ENCODE peak calls at places on chromosomes 2 and 18, in five cellular contexts. One of them, this sample, is unnamed.

GRCh38 chr2:126902859-126903258 is 4.2 kb downstream of the TEX51 start:
- DNase-seq in A549: no peak
- DNase-seq in K562: no peak
- DNase-seq in NB4: no peak
- DNase-seq in endothelial cell of umbilical vein: no peak
- DNase-seq in this sample: no peak

GRCh38 chr2:219447242-219448098 is 12.8 kb downstream of the SPEG start:
- DNase-seq in A549: no peak
- DNase-seq in K562: no peak
- DNase-seq in NB4: no peak
- DNase-seq in endothelial cell of umbilical vein: no peak
- DNase-seq in this sample: no peak

GRCh38 chr2:114049826-114050225 is 159.9 kb downstream of the ACTR3 start:
- DNase-seq in A549: no peak
- DNase-seq in K562: no peak
- DNase-seq in NB4: no peak
- DNase-seq in endothelial cell of umbilical vein: no peak
- DNase-seq in this sample: no peak

GRCh38 chr2:167733750-167734149 is 513.6 kb downstream of the STK39 start:
- DNase-seq in A549: no peak
- DNase-seq in K562: no peak
- DNase-seq in NB4: no peak
- DNase-seq in endothelial cell of umbilical vein: no peak
- DNase-seq in this sample: peak

GRCh38 chr18:77321823-77322805 is 72.5 kb downstream of the GALR1 start:
- DNase-seq in A549: no peak
- DNase-seq in K562: peak
- DNase-seq in NB4: peak
- DNase-seq in endothelial cell of umbilical vein: no peak
- DNase-seq in this sample: peak

GRCh38 chr18:28541276-28541930 is 364.5 kb upstream of the CDH2 start:
- DNase-seq in A549: no peak
- DNase-seq in K562: no peak
- DNase-seq in NB4: no peak
- DNase-seq in endothelial cell of umbilical vein: no peak
- DNase-seq in this sample: no peak

GRCh38 chr18:80096032-80096565 is 13.0 kb upstream of the ADNP2 start:
- DNase-seq in A549: no peak
- DNase-seq in K562: no peak
- DNase-seq in NB4: no peak
- DNase-seq in endothelial cell of umbilical vein: no peak
- DNase-seq in this sample: no peak

GRCh38 chr18:33440011-33440383 is 524 bp downstream of the CCDC178 start:
- DNase-seq in A549: peak
- DNase-seq in K562: peak
- DNase-seq in NB4: no peak
- DNase-seq in endothelial cell of umbilical vein: peak
- DNase-seq in this sample: no peak

GRCh38 chr18:27136208-27136535 is 48.9 kb downstream of the CHST9 start:
- DNase-seq in A549: peak
- DNase-seq in K562: no peak
- DNase-seq in NB4: no peak
- DNase-seq in endothelial cell of umbilical vein: no peak
- DNase-seq in this sample: peak

GRCh38 chr18:63175264-63175663 is 144.3 kb downstream of the BCL2 start:
- DNase-seq in A549: no peak
- DNase-seq in K562: no peak
- DNase-seq in NB4: no peak
- DNase-seq in endothelial cell of umbilical vein: no peak
- DNase-seq in this sample: no peak

GRCh38 chr2:241616168-241617125 is 20.5 kb downstream of the THAP4 start:
- DNase-seq in A549: no peak
- DNase-seq in K562: no peak
- DNase-seq in NB4: no peak
- DNase-seq in endothelial cell of umbilical vein: no peak
- DNase-seq in this sample: no peak

GRCh38 chr2:173657996-173658717 is 303.5 kb downstream of the CDCA7 start:
- DNase-seq in A549: peak
- DNase-seq in K562: no peak
- DNase-seq in NB4: no peak
- DNase-seq in endothelial cell of umbilical vein: peak
- DNase-seq in this sample: peak

GRCh38 chr2:127193948-127194267 is 26.2 kb downstream of the CYP27C1 start:
- DNase-seq in A549: no peak
- DNase-seq in K562: no peak
- DNase-seq in NB4: no peak
- DNase-seq in endothelial cell of umbilical vein: peak
- DNase-seq in this sample: no peak

GRCh38 chr18:48326901-48327675 is 82.1 kb downstream of the ZBTB7C start:
- DNase-seq in A549: no peak
- DNase-seq in K562: no peak
- DNase-seq in NB4: no peak
- DNase-seq in endothelial cell of umbilical vein: no peak
- DNase-seq in this sample: no peak

GRCh38 chr2:29220506-29221270 is 105.5 kb downstream of the CLIP4 start:
- DNase-seq in A549: no peak
- DNase-seq in K562: no peak
- DNase-seq in NB4: no peak
- DNase-seq in endothelial cell of umbilical vein: no peak
- DNase-seq in this sample: no peak

GRCh38 chr2:156562136-156562535 is 126.0 kb downstream of the GPD2 start:
- DNase-seq in A549: no peak
- DNase-seq in K562: no peak
- DNase-seq in NB4: no peak
- DNase-seq in endothelial cell of umbilical vein: peak
- DNase-seq in this sample: no peak

GRCh38 chr2:8994386-8994785 is 9.1 kb downstream of the MBOAT2 start:
- DNase-seq in A549: no peak
- DNase-seq in K562: no peak
- DNase-seq in NB4: no peak
- DNase-seq in endothelial cell of umbilical vein: no peak
- DNase-seq in this sample: no peak

GRCh38 chr18:74473976-74474375 is 16.9 kb upstream of the DIPK1C start:
- DNase-seq in A549: no peak
- DNase-seq in K562: no peak
- DNase-seq in NB4: no peak
- DNase-seq in endothelial cell of umbilical vein: no peak
- DNase-seq in this sample: no peak

GRCh38 chr2:234981197-234982095 is 29.6 kb downstream of the SH3BP4 start:
- DNase-seq in A549: peak
- DNase-seq in K562: no peak
- DNase-seq in NB4: no peak
- DNase-seq in endothelial cell of umbilical vein: peak
- DNase-seq in this sample: peak
- TF ChIP-seq MYC in A549: no peak
- TF ChIP-seq MYC in K562: no peak
- TF ChIP-seq MYC in NB4: no peak
- TF ChIP-seq MYC in endothelial cell of umbilical vein: no peak
- TF ChIP-seq MYC in this sample: peak

GRCh38 chr2:158213743-158214142 is 112.1 kb downstream of the UPP2 start:
- DNase-seq in A549: no peak
- DNase-seq in K562: no peak
- DNase-seq in NB4: no peak
- DNase-seq in endothelial cell of umbilical vein: no peak
- DNase-seq in this sample: no peak

GRCh38 chr2:158211516-158211915 is 109.8 kb downstream of the UPP2 start:
- DNase-seq in A549: no peak
- DNase-seq in K562: no peak
- DNase-seq in NB4: no peak
- DNase-seq in endothelial cell of umbilical vein: no peak
- DNase-seq in this sample: no peak

GRCh38 chr2:158214431-158214830 is 112.8 kb downstream of the UPP2 start:
- DNase-seq in A549: no peak
- DNase-seq in K562: peak
- DNase-seq in NB4: peak
- DNase-seq in endothelial cell of umbilical vein: peak
- DNase-seq in this sample: peak
- TF ChIP-seq MYC in A549: no peak
- TF ChIP-seq MYC in K562: no peak
- TF ChIP-seq MYC in NB4: peak
- TF ChIP-seq MYC in endothelial cell of umbilical vein: no peak
- TF ChIP-seq MYC in this sample: no peak

GRCh38 chr2:157899125-157899839 is 23.2 kb upstream of the ACVR1 start:
- DNase-seq in A549: no peak
- DNase-seq in K562: peak
- DNase-seq in NB4: no peak
- DNase-seq in endothelial cell of umbilical vein: no peak
- DNase-seq in this sample: no peak
- TF ChIP-seq MYC in A549: no peak
- TF ChIP-seq MYC in K562: peak
- TF ChIP-seq MYC in NB4: no peak
- TF ChIP-seq MYC in endothelial cell of umbilical vein: no peak
- TF ChIP-seq MYC in this sample: no peak

GRCh38 chr18:23530195-23530594 is 26.9 kb downstream of the RMC1 start:
- DNase-seq in A549: no peak
- DNase-seq in K562: no peak
- DNase-seq in NB4: no peak
- DNase-seq in endothelial cell of umbilical vein: no peak
- DNase-seq in this sample: no peak

GRCh38 chr18:23528580-23529472 is 25.5 kb downstream of the RMC1 start:
- DNase-seq in A549: no peak
- DNase-seq in K562: peak
- DNase-seq in NB4: peak
- DNase-seq in endothelial cell of umbilical vein: no peak
- DNase-seq in this sample: no peak

GRCh38 chr18:23531912-23532311 is 28.6 kb downstream of the RMC1 start:
- DNase-seq in A549: no peak
- DNase-seq in K562: no peak
- DNase-seq in NB4: no peak
- DNase-seq in endothelial cell of umbilical vein: no peak
- DNase-seq in this sample: no peak

GRCh38 chr18:23526516-23527063 is 23.3 kb downstream of the RMC1 start:
- DNase-seq in A549: no peak
- DNase-seq in K562: no peak
- DNase-seq in NB4: no peak
- DNase-seq in endothelial cell of umbilical vein: no peak
- DNase-seq in this sample: no peak

DNA sequence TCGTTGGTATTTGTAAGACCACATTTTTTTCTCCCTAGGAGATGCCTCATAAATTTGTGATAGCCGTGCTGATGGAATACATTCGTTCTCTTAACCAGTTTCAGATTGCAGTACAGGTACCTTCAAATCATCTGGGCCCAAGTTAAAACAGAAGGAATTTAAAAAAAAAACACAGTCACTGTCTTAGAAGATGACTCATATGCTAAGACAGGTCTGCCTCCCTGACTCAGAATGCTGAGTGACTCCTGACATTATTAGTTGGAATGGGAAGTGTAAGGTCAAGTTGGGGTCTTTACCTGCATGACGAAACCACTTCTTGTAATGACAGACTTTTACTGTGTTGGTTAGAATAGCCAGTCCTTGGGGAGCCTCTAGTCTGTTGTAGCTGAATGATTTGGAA is 26.3 kb downstream of the RMC1 start:
- DNase-seq in A549: peak
- DNase-seq in K562: peak
- DNase-seq in NB4: peak
- DNase-seq in endothelial cell of umbilical vein: peak
- DNase-seq in this sample: no peak
- TF ChIP-seq MYC in A549: no peak
- TF ChIP-seq MYC in K562: no peak
- TF ChIP-seq MYC in NB4: no peak
- TF ChIP-seq MYC in endothelial cell of umbilical vein: no peak
- TF ChIP-seq MYC in this sample: no peak

GRCh38 chr2:206253125-206253787 is 21.2 kb upstream of the ZDBF2 start:
- DNase-seq in A549: no peak
- DNase-seq in K562: no peak
- DNase-seq in NB4: no peak
- DNase-seq in endothelial cell of umbilical vein: no peak
- DNase-seq in this sample: no peak
- TF ChIP-seq MYC in A549: no peak
- TF ChIP-seq MYC in K562: no peak
- TF ChIP-seq MYC in NB4: no peak
- TF ChIP-seq MYC in endothelial cell of umbilical vein: no peak
- TF ChIP-seq MYC in this sample: no peak

GRCh38 chr2:165745916-165746315 is 48.1 kb downstream of the GALNT3 start:
- DNase-seq in A549: no peak
- DNase-seq in K562: no peak
- DNase-seq in NB4: no peak
- DNase-seq in endothelial cell of umbilical vein: no peak
- DNase-seq in this sample: no peak
- TF ChIP-seq MYC in A549: no peak
- TF ChIP-seq MYC in K562: no peak
- TF ChIP-seq MYC in NB4: no peak
- TF ChIP-seq MYC in endothelial cell of umbilical vein: no peak
- TF ChIP-seq MYC in this sample: no peak

GRCh38 chr2:288002-288742 is at the start of gene ALKAL2:
- DNase-seq in A549: no peak
- DNase-seq in K562: no peak
- DNase-seq in NB4: no peak
- DNase-seq in endothelial cell of umbilical vein: no peak
- DNase-seq in this sample: no peak

GRCh38 chr2:287471-287885 is 413 bp downstream of the ALKAL2 start:
- DNase-seq in A549: no peak
- DNase-seq in K562: no peak
- DNase-seq in NB4: no peak
- DNase-seq in endothelial cell of umbilical vein: peak
- DNase-seq in this sample: no peak

GRCh38 chr2:290090-290722 is 2.3 kb upstream of the ALKAL2 start:
- DNase-seq in A549: peak
- DNase-seq in K562: peak
- DNase-seq in NB4: peak
- DNase-seq in endothelial cell of umbilical vein: peak
- DNase-seq in this sample: peak

GRCh38 chr2:288743-289361 is 961 bp upstream of the ALKAL2 start:
- DNase-seq in A549: no peak
- DNase-seq in K562: no peak
- DNase-seq in NB4: no peak
- DNase-seq in endothelial cell of umbilical vein: no peak
- DNase-seq in this sample: no peak

DNA sequence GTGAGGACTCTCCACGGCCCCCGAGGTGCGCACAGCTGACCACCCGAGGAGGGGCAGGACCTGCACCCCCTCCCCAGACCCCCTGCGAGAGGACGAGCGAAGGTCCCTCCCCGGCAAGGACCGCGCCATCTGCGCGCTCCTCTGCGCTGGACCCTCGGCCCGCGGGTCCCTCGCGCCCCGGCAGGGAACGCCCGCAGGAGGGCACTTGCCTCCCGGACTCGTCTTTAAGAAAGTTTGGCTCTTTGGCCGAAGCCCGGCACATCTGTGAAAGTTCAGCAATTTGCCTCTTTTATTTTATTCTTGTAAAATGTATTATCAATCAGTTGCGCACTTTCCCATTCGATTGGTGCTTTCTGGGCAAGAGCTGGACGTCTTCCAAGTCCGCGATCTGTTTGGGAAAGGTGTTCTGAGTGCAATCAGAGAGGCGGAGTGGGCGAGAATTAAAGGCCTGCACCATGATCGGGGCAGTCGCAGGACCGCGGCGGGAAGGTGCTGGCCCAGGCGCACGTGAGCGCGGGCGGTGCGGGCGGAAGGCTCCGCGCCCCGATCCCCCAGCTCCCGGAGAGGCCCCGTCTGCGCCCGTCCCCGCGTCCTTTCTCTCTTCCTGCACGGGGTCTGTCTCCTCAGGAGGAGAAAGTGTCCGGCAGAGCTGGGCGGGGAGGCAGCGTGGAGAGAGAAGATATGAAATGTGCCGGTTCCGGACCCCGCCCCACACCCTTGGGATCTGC is 1.6 kb upstream of the ALKAL2 start:
- DNase-seq in A549: no peak
- DNase-seq in K562: peak
- DNase-seq in NB4: no peak
- DNase-seq in endothelial cell of umbilical vein: peak
- DNase-seq in this sample: no peak
- TF ChIP-seq MYC in A549: no peak
- TF ChIP-seq MYC in K562: no peak
- TF ChIP-seq MYC in NB4: no peak
- TF ChIP-seq MYC in endothelial cell of umbilical vein: no peak
- TF ChIP-seq MYC in this sample: peak